ENCODE peak calls at places on chromosomes 1 and 21, in eight cellular contexts. A is kidney, U is breast epithelium, N is coronary artery, F is endothelial cell, Y is cardiac fibroblast, K is IMR-90, J is neural crest cell. R is an unnamed sample.

GRCh38 chr1:17825273-17826164 is 70.4 kb downstream of the ACTL8 start:
- DNase-seq in J (no peak), Y (no peak), K (no peak), F (no peak), U (no peak), N (peak), A (no peak), R (no peak)

GRCh38 chr1:24415910-24416665 is 486 bp downstream of the NIPAL3 start:
- DNase-seq in A (no peak), N (no peak), J (no peak), Y (peak), U (peak), K (peak), F (no peak), R (no peak)

GRCh38 chr21:36411301-36411700 is 26.1 kb downstream of the CHAF1B start:
- DNase-seq in U (no peak), N (no peak), J (no peak), F (no peak), A (no peak), Y (no peak), K (no peak), R (no peak)

GRCh38 chr1:158830904-158831507 is at the start of gene MNDA:
- DNase-seq in J (no peak), A (no peak), U (no peak), N (no peak), K (no peak), Y (no peak), F (no peak), R (no peak)

GRCh38 chr1:9615316-9616063 is 26.8 kb downstream of the TMEM201 start:
- DNase-seq in Y (peak), K (peak), N (no peak), F (peak), J (peak), A (peak), U (no peak), R (no peak)

GRCh38 chr1:227919916-227920315 is 27.8 kb downstream of the WNT9A start:
- DNase-seq in K (no peak), Y (no peak), A (peak), J (no peak), U (no peak), N (no peak), F (no peak), R (no peak)

GRCh38 chr1:210394281-210394798 is 65.6 kb downstream of the HHAT start:
- DNase-seq in J (no peak), A (no peak), K (peak), N (no peak), F (no peak), U (peak), Y (peak), R (no peak)

GRCh38 chr1:207268753-207269511 is 52.5 kb upstream of the CD55 start:
- DNase-seq in K (no peak), Y (no peak), J (no peak), F (no peak), U (no peak), N (no peak), A (no peak), R (no peak)

GRCh38 chr1:220879090-220879508 is at the start of gene HLX:
- DNase-seq in F (peak), N (peak), U (peak), J (peak), A (peak), Y (peak), K (peak), R (peak)

GRCh38 chr1:192311281-192311680 is 5.5 kb upstream of the RGS21 start:
- DNase-seq in N (no peak), F (no peak), J (no peak), Y (peak), U (no peak), K (peak), A (no peak), R (no peak)

GRCh38 chr1:158149577-158150269 is 31.0 kb upstream of the CD1D start:
- DNase-seq in Y (peak), N (peak), U (peak), A (peak), F (peak), J (peak), K (peak), R (peak)

GRCh38 chr1:231315887-231316286 is 21.8 kb downstream of the EXOC8 start:
- DNase-seq in N (no peak), A (no peak), K (peak), J (no peak), F (peak), U (no peak), Y (peak), R (no peak)

GRCh38 chr1:185402930-185403329 is 85.9 kb upstream of the IVNS1ABP start:
- DNase-seq in Y (no peak), U (no peak), K (no peak), J (no peak), A (no peak), F (no peak), N (no peak), R (no peak)

GRCh38 chr1:235858784-235859183 is 7.9 kb downstream of the LYST start:
- DNase-seq in F (no peak), N (no peak), Y (no peak), U (no peak), A (no peak), K (no peak), J (no peak), R (no peak)

GRCh38 chr1:235859775-235860174 is 6.9 kb downstream of the LYST start:
- DNase-seq in Y (no peak), J (no peak), N (no peak), K (no peak), A (no peak), U (no peak), F (no peak), R (no peak)

GRCh38 chr1:235861857-235862256 is 4.8 kb downstream of the LYST start:
- DNase-seq in N (no peak), Y (no peak), U (no peak), F (no peak), A (no peak), K (no peak), J (no peak), R (no peak)

GRCh38 chr1:235857756-235858155 is 8.9 kb downstream of the LYST start:
- DNase-seq in K (no peak), Y (no peak), A (no peak), U (no peak), N (no peak), J (no peak), F (no peak), R (no peak)

DNA sequence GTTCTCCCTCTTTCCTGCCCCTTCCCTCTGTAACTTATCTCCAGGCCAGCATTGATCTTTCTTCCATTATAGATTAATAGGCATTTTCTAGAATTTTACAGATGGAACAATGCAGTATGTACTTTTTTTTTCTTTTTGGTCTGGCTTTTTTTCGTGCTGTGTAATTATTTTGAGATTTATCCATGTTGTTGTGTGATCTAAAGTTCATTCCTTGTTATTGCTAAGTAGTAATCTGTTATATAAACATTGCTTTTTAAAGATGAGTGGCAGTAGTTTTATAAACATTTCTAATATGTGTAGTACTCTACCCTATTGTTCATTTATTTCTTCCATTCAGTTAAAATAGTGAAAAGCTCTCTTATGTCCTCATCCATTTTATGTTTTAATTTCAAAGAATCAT is 5.9 kb downstream of the LYST start:
- DNase-seq in U (no peak), Y (no peak), A (no peak), K (no peak), F (no peak), J (no peak), N (no peak), R (no peak)
- TF ChIP-seq CTCF in U (no peak), Y (no peak), A (no peak), K (no peak), F (no peak), J (no peak), N (no peak), R (no peak)

DNA sequence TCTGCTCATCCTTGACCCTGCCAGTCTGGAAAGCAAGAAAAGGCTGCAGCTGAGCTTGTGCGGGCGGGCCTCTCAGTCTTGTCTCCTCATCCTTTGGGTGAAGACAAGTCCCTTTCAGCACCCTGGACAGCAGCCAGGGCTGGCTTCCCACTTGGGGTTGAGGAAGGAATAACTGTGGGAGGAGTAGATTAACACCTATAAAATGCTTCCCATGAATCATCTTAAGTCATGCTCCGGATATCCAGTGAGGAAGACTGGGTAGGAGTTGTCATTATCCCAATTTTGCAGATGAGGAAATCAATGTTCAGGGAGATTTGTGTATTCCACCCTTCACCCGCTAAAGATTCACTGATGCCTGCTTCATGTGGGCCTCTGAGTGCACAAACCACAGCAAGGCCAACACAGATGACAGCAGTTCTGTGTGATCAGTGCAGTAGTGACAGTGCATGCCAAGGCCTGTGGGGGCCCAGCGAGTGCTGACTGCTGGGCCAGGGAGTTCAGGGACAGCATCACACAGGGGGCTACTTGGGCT is 20.1 kb upstream of the COL16A1 start:
- DNase-seq in Y (peak), A (no peak), K (peak), J (peak), U (no peak), F (peak), N (no peak), R (no peak)
- TF ChIP-seq CTCF in Y (no peak), A (no peak), K (no peak), J (no peak), U (no peak), F (no peak), N (no peak), R (no peak)

GRCh38 chr1:16204216-16204615 is 8.2 kb downstream of the ARHGEF19 start:
- DNase-seq in J (no peak), A (no peak), F (no peak), K (no peak), U (no peak), N (no peak), Y (no peak), R (no peak)

GRCh38 chr1:16203550-16203949 is 8.9 kb downstream of the ARHGEF19 start:
- DNase-seq in Y (no peak), J (no peak), K (no peak), F (no peak), U (no peak), N (no peak), A (no peak), R (no peak)

GRCh38 chr1:16205333-16205671 is 7.2 kb downstream of the ARHGEF19 start:
- DNase-seq in U (no peak), F (no peak), N (no peak), A (no peak), Y (no peak), K (no peak), J (no peak), R (no peak)

GRCh38 chr1:16205891-16206546 is 6.4 kb downstream of the ARHGEF19 start:
- DNase-seq in A (peak), K (no peak), J (no peak), F (no peak), Y (no peak), N (no peak), U (no peak), R (no peak)

DNA sequence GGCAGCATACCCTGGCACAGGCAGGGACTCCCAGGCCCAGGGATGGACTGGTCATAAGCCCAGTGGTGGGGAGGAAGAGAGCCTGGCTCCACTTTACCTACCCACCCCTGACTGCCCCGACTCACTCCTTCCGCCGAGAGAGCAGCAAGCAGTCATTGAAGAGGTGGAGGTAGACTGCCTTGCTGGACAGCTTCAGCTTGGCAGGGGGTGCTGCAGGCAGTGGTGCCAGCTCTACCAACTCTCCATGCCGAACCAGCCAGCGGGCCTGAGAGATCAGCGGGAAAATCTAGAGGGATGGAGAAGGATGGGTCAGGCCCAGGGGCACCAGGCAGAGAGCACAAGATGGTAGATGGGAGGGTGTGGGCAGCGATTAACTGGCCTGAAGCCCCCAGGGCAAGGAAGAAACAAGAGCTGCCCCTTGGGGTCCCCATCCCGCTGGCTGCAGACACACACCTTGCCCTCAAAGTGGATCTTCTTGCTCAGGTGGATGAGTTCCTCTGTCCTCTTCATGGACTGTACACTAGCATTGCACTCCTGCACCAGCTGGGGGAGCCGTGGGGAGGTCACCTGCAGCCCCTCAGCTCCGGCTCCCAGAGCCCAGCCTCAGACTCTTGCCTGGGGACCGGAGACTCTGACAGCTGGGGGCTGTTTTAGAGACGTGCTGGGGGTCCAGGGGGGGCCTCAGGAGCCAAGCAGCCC is 7.7 kb downstream of the ARHGEF19 start:
- DNase-seq in U (no peak), K (no peak), Y (no peak), A (no peak), J (no peak), F (peak), N (no peak), R (no peak)
- TF ChIP-seq CTCF in U (no peak), K (peak), Y (peak), A (peak), J (peak), F (no peak), N (no peak), R (no peak)

DNA sequence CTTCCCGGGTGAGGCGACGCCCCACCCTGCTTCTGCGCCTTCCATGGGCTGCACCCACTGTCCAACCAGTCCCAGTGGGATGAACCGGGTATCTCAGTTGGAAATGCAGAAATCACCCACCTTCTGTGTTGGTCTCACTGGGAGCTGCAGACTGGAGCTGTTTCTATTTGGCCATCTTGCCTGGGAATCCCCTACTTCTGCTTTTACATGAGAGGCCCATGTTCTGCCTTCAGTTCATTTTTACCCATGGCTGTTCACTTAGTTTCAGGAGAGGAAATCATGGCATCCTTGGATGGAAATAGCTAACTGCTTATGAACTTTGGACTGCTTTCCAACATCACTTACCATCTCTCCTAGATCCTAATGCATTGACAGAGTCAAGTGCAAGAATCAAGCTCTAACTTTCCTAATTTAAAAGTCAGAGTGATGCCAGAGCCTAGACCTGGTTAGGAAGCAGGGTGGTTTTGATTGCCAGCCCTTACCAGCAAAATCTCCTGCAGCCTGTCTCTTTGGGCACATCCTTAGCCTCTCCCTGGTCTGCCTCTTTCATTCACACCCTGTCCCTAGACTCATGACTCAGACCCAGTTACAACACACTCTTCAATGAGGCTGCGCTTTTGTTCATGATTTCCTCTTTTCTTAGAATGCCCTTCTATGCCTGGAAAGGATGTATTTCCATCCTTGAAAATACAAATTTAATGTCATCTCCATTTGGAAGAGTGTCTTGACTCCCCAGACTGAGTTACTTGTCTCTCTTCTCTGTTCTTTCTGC is 137.2 kb downstream of the KCTD3 start:
- DNase-seq in K (peak), A (no peak), N (no peak), U (no peak), J (no peak), F (no peak), Y (peak), R (no peak)
- TF ChIP-seq CTCF in K (no peak), A (no peak), N (no peak), U (no peak), J (no peak), F (no peak), Y (no peak), R (no peak)

R was measured in esophagus squamous epithelium.